ENCODE peak calls at places on chromosomes 16 and 17, in four cellular contexts. One of them, this sample, is unnamed.

GRCh38 chr17:50269477-50270429 is 4.5 kb upstream of the TMEM92 start:
- DNase-seq in heart left ventricle: peak
- DNase-seq in transverse colon: peak
- DNase-seq in A549: peak
- DNase-seq in this sample: peak

GRCh38 chr16:72991211-72991610 is 56.7 kb downstream of the ZFHX3 start:
- DNase-seq in heart left ventricle: no peak
- DNase-seq in transverse colon: no peak
- DNase-seq in A549: no peak
- DNase-seq in this sample: no peak

GRCh38 chr17:57097832-57098421 is 12.9 kb downstream of the AKAP1 start:
- DNase-seq in heart left ventricle: peak
- DNase-seq in transverse colon: no peak
- DNase-seq in A549: no peak
- DNase-seq in this sample: no peak

GRCh38 chr16:57012353-57012752 is 23.0 kb downstream of the NLRC5 start:
- DNase-seq in heart left ventricle: no peak
- DNase-seq in transverse colon: no peak
- DNase-seq in A549: no peak
- DNase-seq in this sample: no peak

GRCh38 chr17:8916470-8916869 is 49.0 kb upstream of the PIK3R6 start:
- DNase-seq in heart left ventricle: no peak
- DNase-seq in transverse colon: no peak
- DNase-seq in A549: no peak
- DNase-seq in this sample: no peak

GRCh38 chr17:50559674-50560184 is 786 bp upstream of the CACNA1G start:
- DNase-seq in heart left ventricle: peak
- DNase-seq in transverse colon: peak
- DNase-seq in A549: peak
- DNase-seq in this sample: no peak

GRCh38 chr16:16127469-16128116 is 95.7 kb downstream of the ABCC6 start:
- DNase-seq in heart left ventricle: no peak
- DNase-seq in transverse colon: peak
- DNase-seq in A549: peak
- DNase-seq in this sample: no peak

GRCh38 chr16:87056551-87056950 is 260.6 kb downstream of the C16orf95 start:
- DNase-seq in heart left ventricle: no peak
- DNase-seq in transverse colon: no peak
- DNase-seq in A549: no peak
- DNase-seq in this sample: no peak

GRCh38 chr17:65785109-65785508 is 223.7 kb upstream of the AXIN2 start:
- DNase-seq in heart left ventricle: no peak
- DNase-seq in transverse colon: no peak
- DNase-seq in A549: peak
- DNase-seq in this sample: no peak

GRCh38 chr17:1905190-1905919 is 75.5 kb downstream of the RPA1 start:
- DNase-seq in heart left ventricle: no peak
- DNase-seq in transverse colon: no peak
- DNase-seq in A549: no peak
- DNase-seq in this sample: no peak

GRCh38 chr17:19237389-19238166 is 412 bp downstream of the EPN2 start:
- DNase-seq in heart left ventricle: peak
- DNase-seq in transverse colon: peak
- DNase-seq in A549: peak
- DNase-seq in this sample: no peak

GRCh38 chr17:40103082-40103741 is 2.8 kb upstream of the NR1D1 start:
- DNase-seq in heart left ventricle: peak
- DNase-seq in transverse colon: no peak
- DNase-seq in A549: no peak
- DNase-seq in this sample: no peak

GRCh38 chr17:9115446-9116265 is 94.3 kb downstream of the NTN1 start:
- DNase-seq in heart left ventricle: peak
- DNase-seq in transverse colon: peak
- DNase-seq in A549: peak
- DNase-seq in this sample: no peak

GRCh38 chr17:55540414-55541091 is 29.3 kb upstream of the SMIM36 start:
- DNase-seq in heart left ventricle: no peak
- DNase-seq in transverse colon: no peak
- DNase-seq in A549: peak
- DNase-seq in this sample: no peak

GRCh38 chr17:43615330-43615729 is 46.4 kb downstream of the MEOX1 start:
- DNase-seq in heart left ventricle: no peak
- DNase-seq in transverse colon: no peak
- DNase-seq in A549: no peak
- DNase-seq in this sample: no peak

GRCh38 chr16:67673712-67674580 is 7.3 kb downstream of the C16orf86 start:
- DNase-seq in heart left ventricle: peak
- DNase-seq in transverse colon: peak
- DNase-seq in A549: no peak
- DNase-seq in this sample: no peak

GRCh38 chr17:73478768-73479424 is 165.3 kb downstream of the SDK2 start:
- DNase-seq in heart left ventricle: no peak
- DNase-seq in transverse colon: no peak
- DNase-seq in A549: peak
- DNase-seq in this sample: no peak

GRCh38 chr16:89048871-89049422 is 44.7 kb upstream of the ACSF3 start:
- DNase-seq in heart left ventricle: peak
- DNase-seq in transverse colon: no peak
- DNase-seq in A549: no peak
- DNase-seq in this sample: no peak

GRCh38 chr16:19505600-19506303 is 16.1 kb downstream of the GDE1 start:
- DNase-seq in heart left ventricle: no peak
- DNase-seq in transverse colon: no peak
- DNase-seq in A549: no peak
- DNase-seq in this sample: no peak

GRCh38 chr17:67431210-67432015 is 54.3 kb downstream of the PITPNC1 start:
- DNase-seq in heart left ventricle: no peak
- DNase-seq in transverse colon: no peak
- DNase-seq in A549: peak
- DNase-seq in this sample: no peak

GRCh38 chr17:3796110-3796821 is 4.7 kb downstream of the ITGAE start:
- DNase-seq in heart left ventricle: no peak
- DNase-seq in transverse colon: peak
- DNase-seq in A549: no peak
- DNase-seq in this sample: no peak

GRCh38 chr16:78189121-78189520 is 89.7 kb downstream of the WWOX start:
- DNase-seq in heart left ventricle: no peak
- DNase-seq in transverse colon: no peak
- DNase-seq in A549: no peak
- DNase-seq in this sample: no peak

GRCh38 chr17:8062807-8063483 is 24.1 kb downstream of the ALOX15B start:
- DNase-seq in heart left ventricle: no peak
- DNase-seq in transverse colon: no peak
- DNase-seq in A549: no peak
- DNase-seq in this sample: no peak

GRCh38 chr17:10019941-10020403 is 114.9 kb upstream of the RCVRN start:
- DNase-seq in heart left ventricle: no peak
- DNase-seq in transverse colon: no peak
- DNase-seq in A549: no peak
- DNase-seq in this sample: no peak

GRCh38 chr16:10961231-10961630 is 16.9 kb downstream of the CLEC16A start:
- DNase-seq in heart left ventricle: peak
- DNase-seq in transverse colon: no peak
- DNase-seq in A549: no peak
- DNase-seq in this sample: no peak

GRCh38 chr17:43940630-43941029 is 1.6 kb downstream of the PPY start:
- DNase-seq in heart left ventricle: peak
- DNase-seq in transverse colon: no peak
- DNase-seq in A549: peak
- DNase-seq in this sample: no peak

GRCh38 chr16:53893731-53894435 is 189.9 kb downstream of the FTO start:
- DNase-seq in heart left ventricle: peak
- DNase-seq in transverse colon: peak
- DNase-seq in A549: no peak
- DNase-seq in this sample: no peak

GRCh38 chr17:63437287-63438091 is 8.6 kb downstream of the CYB561 start:
- DNase-seq in heart left ventricle: no peak
- DNase-seq in transverse colon: no peak
- DNase-seq in A549: no peak
- DNase-seq in this sample: no peak

GRCh38 chr16:84499638-84500037 is 4.8 kb downstream of the MEAK7 start:
- DNase-seq in heart left ventricle: no peak
- DNase-seq in transverse colon: no peak
- DNase-seq in A549: no peak
- DNase-seq in this sample: no peak

GRCh38 chr17:74354123-74354522 is 7.5 kb downstream of the BTBD17 start:
- DNase-seq in heart left ventricle: peak
- DNase-seq in transverse colon: peak
- DNase-seq in A549: peak
- DNase-seq in this sample: no peak

GRCh38 chr17:8162232-8162996 is at the start of gene VAMP2:
- DNase-seq in heart left ventricle: peak
- DNase-seq in transverse colon: peak
- DNase-seq in A549: peak
- DNase-seq in this sample: peak

GRCh38 chr16:12719972-12720371 is 83.7 kb downstream of the CPPED1 start:
- DNase-seq in heart left ventricle: no peak
- DNase-seq in transverse colon: no peak
- DNase-seq in A549: no peak
- DNase-seq in this sample: no peak

GRCh38 chr16:88325087-88325750 is 57.5 kb upstream of the ZNF469 start:
- DNase-seq in heart left ventricle: no peak
- DNase-seq in transverse colon: no peak
- DNase-seq in A549: no peak
- DNase-seq in this sample: no peak

GRCh38 chr16:48287239-48287638 is 39.9 kb upstream of the ABCC11 start:
- DNase-seq in heart left ventricle: no peak
- DNase-seq in transverse colon: no peak
- DNase-seq in A549: no peak
- DNase-seq in this sample: no peak

GRCh38 chr16:3094289-3095027 is 4.6 kb downstream of the ZSCAN10 start:
- DNase-seq in heart left ventricle: no peak
- DNase-seq in transverse colon: peak
- DNase-seq in A549: no peak
- DNase-seq in this sample: no peak

GRCh38 chr16:68370921-68371651 is 60.3 kb downstream of the PRMT7 start:
- DNase-seq in heart left ventricle: peak
- DNase-seq in transverse colon: no peak
- DNase-seq in A549: no peak
- DNase-seq in this sample: no peak

GRCh38 chr17:40310882-40311391 is 2.0 kb downstream of the RARA start:
- DNase-seq in heart left ventricle: peak
- DNase-seq in transverse colon: no peak
- DNase-seq in A549: no peak
- DNase-seq in this sample: peak

GRCh38 chr17:70050931-70051330 is 24.1 kb upstream of the KCNJ16 start:
- DNase-seq in heart left ventricle: no peak
- DNase-seq in transverse colon: no peak
- DNase-seq in A549: no peak
- DNase-seq in this sample: no peak

GRCh38 chr17:71301063-71301462 is 819.8 kb upstream of the SOX9 start:
- DNase-seq in heart left ventricle: no peak
- DNase-seq in transverse colon: no peak
- DNase-seq in A549: no peak
- DNase-seq in this sample: no peak
- TF ChIP-seq CTCF in heart left ventricle: no peak
- TF ChIP-seq CTCF in transverse colon: no peak
- TF ChIP-seq CTCF in A549: no peak
- TF ChIP-seq CTCF in this sample: no peak

GRCh38 chr17:78962345-78962983 is 17.3 kb downstream of the LGALS3BP start:
- DNase-seq in heart left ventricle: no peak
- DNase-seq in transverse colon: peak
- DNase-seq in A549: no peak
- DNase-seq in this sample: no peak
- TF ChIP-seq POLR2A in heart left ventricle: no peak
- TF ChIP-seq POLR2A in transverse colon: no peak
- TF ChIP-seq POLR2A in A549: no peak
- TF ChIP-seq POLR2A in this sample: no peak

GRCh38 chr16:27826081-27826892 is 237.2 kb downstream of the GSG1L start:
- DNase-seq in heart left ventricle: no peak
- DNase-seq in transverse colon: no peak
- DNase-seq in A549: no peak
- DNase-seq in this sample: no peak
- TF ChIP-seq CTCF in heart left ventricle: no peak
- TF ChIP-seq CTCF in transverse colon: no peak
- TF ChIP-seq CTCF in A549: no peak
- TF ChIP-seq CTCF in this sample: no peak

GRCh38 chr17:16214190-16215001 is 938 bp downstream of the NCOR1 start:
- DNase-seq in heart left ventricle: no peak
- DNase-seq in transverse colon: no peak
- DNase-seq in A549: no peak
- DNase-seq in this sample: peak

GRCh38 chr17:16215273-16215964 is at the start of gene NCOR1:
- DNase-seq in heart left ventricle: peak
- DNase-seq in transverse colon: peak
- DNase-seq in A549: peak
- DNase-seq in this sample: no peak

GRCh38 chr17:16215965-16216316 is 607 bp upstream of the NCOR1 start:
- DNase-seq in heart left ventricle: no peak
- DNase-seq in transverse colon: peak
- DNase-seq in A549: no peak
- DNase-seq in this sample: no peak

GRCh38 chr17:16215002-16215272 is 397 bp downstream of the NCOR1 start:
- DNase-seq in heart left ventricle: peak
- DNase-seq in transverse colon: peak
- DNase-seq in A549: peak
- DNase-seq in this sample: no peak

DNA sequence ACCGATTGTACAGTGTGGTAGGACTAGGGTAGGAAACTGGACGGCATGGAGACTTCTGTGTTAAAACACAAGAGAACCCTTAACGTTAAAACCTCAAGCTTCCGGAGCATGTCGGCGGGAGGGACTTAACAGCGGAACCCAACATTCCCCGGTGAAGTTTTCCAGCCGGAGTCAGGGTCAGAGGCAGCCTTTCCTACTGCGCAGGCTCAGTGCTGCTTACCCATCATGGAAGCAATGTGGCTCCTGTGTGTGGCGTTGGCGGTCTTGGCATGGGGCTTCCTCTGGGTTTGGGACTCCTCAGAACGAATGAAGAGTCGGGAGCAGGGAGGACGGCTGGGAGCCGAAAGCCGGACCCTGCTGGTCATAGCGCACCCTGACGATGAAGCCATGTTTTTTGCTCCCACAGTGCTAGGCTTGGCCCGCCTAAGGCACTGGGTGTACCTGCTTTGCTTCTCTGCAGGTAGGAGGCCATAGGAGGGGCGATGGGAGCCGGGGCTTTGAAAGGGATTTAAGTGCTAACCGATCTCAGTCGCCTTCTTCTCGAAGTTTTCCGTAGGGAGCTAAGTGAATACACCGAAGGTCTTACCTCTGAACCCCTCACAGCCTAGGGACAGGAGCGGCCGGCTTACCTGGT is at the start of gene PIGL:
- DNase-seq in heart left ventricle: peak
- DNase-seq in transverse colon: peak
- DNase-seq in A549: peak
- DNase-seq in this sample: peak
- TF ChIP-seq POLR2A in heart left ventricle: peak
- TF ChIP-seq POLR2A in transverse colon: peak
- TF ChIP-seq POLR2A in A549: peak
- TF ChIP-seq POLR2A in this sample: peak

DNA sequence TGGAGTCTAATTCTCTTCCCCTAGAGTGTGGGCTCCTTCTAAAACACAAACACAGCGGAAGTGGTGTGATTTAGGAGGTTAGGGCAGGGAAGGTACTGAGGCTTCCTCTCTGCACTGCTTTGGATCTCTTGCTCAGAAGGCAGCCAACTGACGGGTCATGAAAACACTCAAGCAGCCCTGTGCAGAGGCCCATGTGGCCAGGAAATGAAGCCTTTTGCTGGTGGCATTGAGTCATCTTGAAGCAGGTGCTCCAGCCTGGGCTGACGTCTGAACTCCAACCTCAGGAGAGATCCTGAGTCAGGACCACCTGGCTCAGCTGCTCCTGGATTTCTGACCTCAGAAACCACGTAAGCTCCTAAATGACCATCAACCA is 72.9 kb downstream of the MRM1 start:
- DNase-seq in heart left ventricle: no peak
- DNase-seq in transverse colon: peak
- DNase-seq in A549: no peak
- DNase-seq in this sample: no peak
- TF ChIP-seq CTCF in heart left ventricle: no peak
- TF ChIP-seq CTCF in transverse colon: no peak
- TF ChIP-seq CTCF in A549: no peak
- TF ChIP-seq CTCF in this sample: no peak

This sample was measured in vagina.